ENCODE peak calls at places on chromosome 1, in four cellular contexts. G is sigmoid colon, R is lung, Q is colonic mucosa. F is an unnamed sample.

GRCh38 chr1:208161656-208162375 is 82.4 kb downstream of the PLXNA2 start:
- DNase-seq in G (peak; percentile 71), R (no peak), Q (no peak), F (no peak)

GRCh38 chr1:149962039-149962647 is 25.5 kb upstream of the MTMR11 start:
- DNase-seq in G (no peak), R (peak; percentile 68), Q (peak; percentile 68), F (no peak)

GRCh38 chr1:4087530-4088420 is 187.7 kb upstream of the C1orf174 start:
- DNase-seq in G (peak; percentile 33), R (no peak), Q (no peak), F (no peak)

GRCh38 chr1:170495006-170495405 is 37.0 kb upstream of the GORAB start:
- DNase-seq in G (no peak), R (no peak), Q (no peak), F (no peak)

GRCh38 chr1:64072089-64072835 is 131.2 kb upstream of the UBE2U start:
- DNase-seq in G (no peak), R (no peak), Q (no peak), F (no peak)

GRCh38 chr1:2985121-2985561 is 36.1 kb upstream of the ACTRT2 start:
- DNase-seq in G (peak; percentile 65), R (no peak), Q (no peak), F (peak; percentile 47)

GRCh38 chr1:224182866-224183590 is at the start of gene DEGS1:
- DNase-seq in G (peak; percentile 94), R (peak; percentile 78), Q (peak; percentile 87), F (peak; percentile 94)

GRCh38 chr1:94325379-94326302 is 88.3 kb upstream of the ARHGAP29 start:
- DNase-seq in G (no peak), R (no peak), Q (no peak), F (no peak)

GRCh38 chr1:225915538-225915991 is 8.5 kb downstream of the PYCR2 start:
- DNase-seq in G (no peak), R (no peak), Q (no peak), F (peak; percentile 59)

GRCh38 chr1:40153073-40153770 is 8.0 kb upstream of the RLF start:
- DNase-seq in G (no peak), R (no peak), Q (peak; percentile 31), F (no peak)

GRCh38 chr1:41994195-41994894 is 75.6 kb upstream of the HIVEP3 start:
- DNase-seq in G (no peak), R (peak; percentile 11), Q (no peak), F (no peak)

GRCh38 chr1:100292711-100293110 is 26.7 kb downstream of the RTCA start:
- DNase-seq in G (no peak), R (no peak), Q (no peak), F (no peak)

GRCh38 chr1:22105611-22106207 is 37.2 kb downstream of the WNT4 start:
- DNase-seq in G (no peak), R (no peak), Q (peak; percentile 38), F (no peak)

GRCh38 chr1:108691128-108691885 is 803 bp upstream of the PRPF38B start:
- DNase-seq in G (no peak), R (no peak), Q (peak; percentile 21), F (no peak)

GRCh38 chr1:89525169-89525855 is 683 bp downstream of the LRRC8B start:
- DNase-seq in G (peak; percentile 69), R (peak; percentile 65), Q (peak; percentile 71), F (no peak)

GRCh38 chr1:29282924-29283803 is 46.8 kb downstream of the PTPRU start:
- DNase-seq in G (peak; percentile 65), R (peak; percentile 52), Q (peak; percentile 66), F (no peak)

GRCh38 chr1:193185861-193186714 is at the start of gene B3GALT2:
- DNase-seq in G (peak; percentile 63), R (no peak), Q (peak; percentile 65), F (no peak)
- H3K4me3 ChIP-seq in G (peak within 1 kb of the TSS; percentile 31), R (peak within 1 kb of the TSS; percentile 16), Q (peak within 1 kb of the TSS; percentile 16), F (peak within 1 kb of the TSS; percentile 32)

GRCh38 chr1:216178266-216178665 is 245.0 kb downstream of the USH2A start:
- DNase-seq in G (no peak), R (no peak), Q (no peak), F (no peak)

GRCh38 chr1:216173315-216173714 is 249.9 kb downstream of the USH2A start:
- DNase-seq in G (no peak), R (no peak), Q (no peak), F (no peak)

GRCh38 chr1:216181590-216181989 is 241.7 kb downstream of the USH2A start:
- DNase-seq in G (no peak), R (no peak), Q (no peak), F (no peak)

DNA sequence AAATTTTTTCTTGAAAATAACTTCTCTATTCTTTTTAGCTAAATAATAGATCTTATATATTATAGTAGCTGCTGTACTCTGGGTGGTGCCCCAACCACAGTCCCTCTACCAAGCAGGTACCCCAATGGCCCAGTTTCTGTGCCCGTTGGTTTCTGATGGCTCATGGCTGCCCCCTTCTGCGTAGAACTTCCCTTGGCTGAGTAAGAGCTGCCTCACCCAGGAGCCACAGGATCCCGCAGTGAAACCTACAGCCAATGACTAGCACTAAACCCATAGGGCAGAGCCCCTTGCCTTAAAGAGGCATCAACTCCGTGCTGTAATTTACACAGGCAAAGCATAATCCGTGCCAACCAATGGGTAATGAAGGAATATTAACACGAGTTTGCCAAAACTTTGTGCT is 247.5 kb downstream of the USH2A start:
- DNase-seq in G (no peak), R (no peak), Q (no peak), F (no peak)
- TF ChIP-seq CTCF in G (no peak), R (no peak), Q (no peak), F (no peak)

DNA sequence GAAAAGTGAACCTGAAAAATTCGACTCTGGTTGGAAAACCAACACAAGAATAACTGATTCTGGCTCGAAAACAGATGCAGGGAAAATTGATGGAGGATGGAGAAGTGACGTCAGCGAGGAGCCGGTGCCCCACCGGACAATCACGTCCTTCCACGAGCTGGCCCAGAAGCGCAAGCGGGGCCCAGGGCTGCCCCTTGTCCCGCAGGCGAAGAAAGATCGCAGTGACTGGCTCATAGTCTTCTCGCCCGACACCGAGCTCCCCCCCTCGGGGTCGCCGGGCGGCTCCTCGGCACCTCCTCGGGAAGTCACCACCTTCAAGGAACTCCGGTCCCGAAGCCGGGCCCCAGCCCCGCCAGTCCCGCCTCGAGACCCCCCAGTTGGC is 1.9 kb downstream of the RUSC1 start:
- DNase-seq in G (peak; percentile 81), R (no peak), Q (peak; percentile 41), F (peak; percentile 90)
- H3K27ac ChIP-seq in G (peak overlapping the region; percentile 97), R (peak overlapping the region; percentile 78), Q (peak overlapping the region; percentile 96), F (peak overlapping the region; percentile 97)

DNA sequence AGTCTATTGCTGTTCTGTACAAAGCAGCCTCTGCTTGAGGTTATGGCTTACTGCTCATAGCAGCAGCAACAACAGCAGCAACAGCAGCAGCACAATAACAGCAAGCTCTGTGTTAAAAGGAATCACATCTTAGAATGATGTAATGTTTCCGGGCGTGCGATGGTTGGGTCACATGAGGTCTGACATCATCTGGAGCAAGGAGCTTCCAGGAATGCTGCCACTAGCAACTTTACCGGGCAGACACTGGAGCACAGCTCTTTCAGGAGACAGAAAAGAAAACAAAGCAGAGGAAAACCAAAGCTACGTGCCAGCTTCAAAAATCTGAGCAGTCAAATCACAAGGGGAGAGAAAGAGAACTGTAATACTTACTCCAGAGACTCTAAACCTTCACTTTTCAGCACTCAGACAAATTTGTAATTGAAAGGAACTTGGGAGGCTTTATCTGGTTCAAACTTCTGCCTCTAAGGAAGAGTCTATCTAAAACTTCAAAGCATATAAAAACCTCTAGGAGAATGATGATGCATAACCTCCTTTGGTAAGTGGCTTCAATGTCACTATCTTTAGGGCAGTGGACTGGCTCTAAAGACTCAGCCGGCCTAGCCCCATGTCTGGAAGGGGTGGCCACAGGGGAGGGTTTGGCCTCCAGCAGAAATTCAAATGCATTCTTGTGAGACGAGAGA is 28.3 kb upstream of the RAB3GAP2 start:
- DNase-seq in G (peak; percentile 91), R (peak; percentile 66), Q (peak; percentile 23), F (no peak)
- H3K4me3 ChIP-seq in G (no peak overlapping the region), R (no peak overlapping the region), Q (no peak overlapping the region), F (no peak overlapping the region)

DNA sequence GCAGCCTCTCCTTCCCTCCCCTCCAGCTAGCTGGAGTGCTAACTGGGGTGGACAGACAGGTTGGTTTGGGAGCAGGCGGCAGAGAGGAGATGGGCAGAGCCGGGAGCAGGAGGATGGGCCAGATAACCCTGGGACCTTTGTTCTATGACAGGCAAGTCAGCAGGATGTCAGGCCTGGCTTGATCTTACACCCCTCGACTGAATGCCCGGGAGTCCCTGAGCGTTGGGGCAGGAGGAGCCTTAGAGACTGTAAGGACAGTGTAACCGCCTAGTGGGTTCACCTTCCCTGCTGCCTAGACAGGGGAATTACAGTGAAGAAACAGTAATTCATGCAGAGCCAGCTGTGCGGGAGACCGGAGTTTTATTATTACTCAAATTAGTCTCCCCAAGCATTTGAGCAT is 60.2 kb downstream of the MDM4 start:
- DNase-seq in G (no peak), R (no peak), Q (no peak), F (no peak)
- TF ChIP-seq CTCF in G (no peak), R (no peak), Q (no peak), F (no peak)

GRCh38 chr1:243962541-243962940 is 88.5 kb upstream of the ZBTB18 start:
- DNase-seq in G (no peak), R (peak; percentile 23), Q (no peak), F (no peak)
- H3K27ac ChIP-seq in G (no peak overlapping the region), R (no peak overlapping the region), Q (no peak overlapping the region), F (no peak overlapping the region)

GRCh38 chr1:160642281-160642644 is 4.6 kb downstream of the SLAMF1 start:
- DNase-seq in G (no peak), R (no peak), Q (no peak), F (no peak)
- H3K4me3 ChIP-seq in G (no peak overlapping the region), R (no peak overlapping the region), Q (no peak overlapping the region), F (no peak overlapping the region)

DNA sequence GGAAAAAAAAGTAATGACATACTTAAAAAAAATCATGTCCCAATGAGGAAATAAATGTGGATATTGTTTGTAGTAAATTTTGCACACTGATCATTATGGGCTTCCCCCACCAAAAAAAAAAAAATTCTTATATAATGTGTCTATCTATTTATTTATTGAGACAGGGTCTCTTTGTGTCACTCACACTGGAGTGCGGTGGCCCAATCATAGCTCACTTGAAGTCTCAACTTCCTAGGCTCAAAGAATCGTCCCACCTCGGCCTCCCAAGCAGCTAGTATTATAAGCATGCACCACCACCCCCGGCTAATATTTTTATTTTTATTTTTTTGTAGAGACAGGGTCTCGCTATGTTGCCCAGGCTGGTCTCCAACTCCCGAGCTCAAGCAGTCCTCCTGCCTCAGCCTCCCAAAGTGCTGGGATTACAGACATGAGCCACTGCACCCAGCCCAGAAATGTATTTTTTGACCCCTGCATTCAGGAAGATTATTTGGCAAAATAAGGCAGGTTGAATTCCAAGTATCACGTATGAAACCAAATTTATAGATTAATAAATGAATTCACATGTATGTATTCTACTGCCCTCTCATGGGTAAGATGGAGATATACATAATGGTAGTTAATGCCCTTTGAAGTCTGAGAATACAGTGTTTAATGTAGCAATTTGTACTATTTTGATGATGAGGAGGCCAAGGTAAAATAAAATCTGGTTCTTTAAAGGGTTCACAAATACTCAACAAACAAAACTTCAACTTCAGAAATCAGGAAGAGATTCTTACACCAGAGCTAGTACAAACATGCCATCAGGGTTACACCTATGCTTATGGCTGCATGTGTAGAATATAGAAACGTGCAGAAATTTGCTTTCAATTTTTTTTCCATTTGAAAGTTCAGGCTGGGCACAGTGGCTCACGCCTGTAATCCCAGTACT is 1.4 kb upstream of the DENND2C start:
- DNase-seq in G (no peak), R (no peak), Q (no peak), F (no peak)
- TF ChIP-seq CTCF in G (no peak), R (no peak), Q (no peak), F (no peak)

F was measured in kidney.